ENCODE peak calls at places on chromosome 21, in ten cellular contexts. One of them, this sample, is unnamed.

GRCh38 chr21:23130308-23130707 is 2132.1 kb downstream of the NCAM2 start:
- DNase-seq in testis: no peak
- DNase-seq in HepG2: no peak
- DNase-seq in heart left ventricle: no peak
- DNase-seq in adrenal gland: no peak
- DNase-seq in body of pancreas: no peak
- DNase-seq in prostate gland: no peak
- DNase-seq in HCT116: no peak
- DNase-seq in right lobe of liver: no peak
- DNase-seq in upper lobe of left lung: no peak
- DNase-seq in this sample: no peak

GRCh38 chr21:41643246-41643966 is 123.4 kb downstream of the RIPK4 start:
- DNase-seq in testis: no peak
- DNase-seq in HepG2: no peak
- DNase-seq in heart left ventricle: no peak
- DNase-seq in adrenal gland: no peak
- DNase-seq in body of pancreas: no peak
- DNase-seq in prostate gland: no peak
- DNase-seq in HCT116: no peak
- DNase-seq in right lobe of liver: no peak
- DNase-seq in upper lobe of left lung: no peak
- DNase-seq in this sample: no peak

GRCh38 chr21:37172646-37173045 is 94.5 kb downstream of the VPS26C start:
- DNase-seq in testis: no peak
- DNase-seq in HepG2: no peak
- DNase-seq in heart left ventricle: no peak
- DNase-seq in adrenal gland: no peak
- DNase-seq in body of pancreas: no peak
- DNase-seq in prostate gland: no peak
- DNase-seq in HCT116: no peak
- DNase-seq in right lobe of liver: no peak
- DNase-seq in upper lobe of left lung: no peak
- DNase-seq in this sample: no peak

GRCh38 chr21:42262826-42263225 is 43.9 kb downstream of the ABCG1 start:
- DNase-seq in testis: no peak
- DNase-seq in HepG2: peak; percentile 52
- DNase-seq in heart left ventricle: peak; percentile 87
- DNase-seq in adrenal gland: peak; percentile 98
- DNase-seq in body of pancreas: peak; percentile 82
- DNase-seq in prostate gland: peak; percentile 79
- DNase-seq in HCT116: no peak
- DNase-seq in right lobe of liver: peak; percentile 65
- DNase-seq in upper lobe of left lung: peak; percentile 89
- DNase-seq in this sample: peak; percentile 56

GRCh38 chr21:17921579-17922530 is 102.7 kb upstream of the C21orf91 start:
- DNase-seq in testis: peak; percentile 46
- DNase-seq in HepG2: no peak
- DNase-seq in heart left ventricle: no peak
- DNase-seq in adrenal gland: peak; percentile 26
- DNase-seq in body of pancreas: peak; percentile 47
- DNase-seq in prostate gland: peak; percentile 15
- DNase-seq in HCT116: no peak
- DNase-seq in right lobe of liver: no peak
- DNase-seq in upper lobe of left lung: no peak
- DNase-seq in this sample: peak; percentile 15

GRCh38 chr21:42453301-42454220 is 42.5 kb downstream of the RSPH1 start:
- DNase-seq in testis: no peak
- DNase-seq in HepG2: no peak
- DNase-seq in heart left ventricle: no peak
- DNase-seq in adrenal gland: no peak
- DNase-seq in body of pancreas: no peak
- DNase-seq in prostate gland: no peak
- DNase-seq in HCT116: no peak
- DNase-seq in right lobe of liver: no peak
- DNase-seq in upper lobe of left lung: no peak
- DNase-seq in this sample: no peak

GRCh38 chr21:18155508-18156193 is 89.0 kb upstream of the CHODL start:
- DNase-seq in testis: no peak
- DNase-seq in HepG2: no peak
- DNase-seq in heart left ventricle: no peak
- DNase-seq in adrenal gland: no peak
- DNase-seq in body of pancreas: no peak
- DNase-seq in prostate gland: no peak
- DNase-seq in HCT116: no peak
- DNase-seq in right lobe of liver: no peak
- DNase-seq in upper lobe of left lung: no peak
- DNase-seq in this sample: no peak

GRCh38 chr21:46411236-46411635 is 47.5 kb upstream of the DIP2A start:
- DNase-seq in testis: no peak
- DNase-seq in HepG2: no peak
- DNase-seq in heart left ventricle: peak; percentile 61
- DNase-seq in adrenal gland: no peak
- DNase-seq in body of pancreas: no peak
- DNase-seq in prostate gland: no peak
- DNase-seq in HCT116: no peak
- DNase-seq in right lobe of liver: no peak
- DNase-seq in upper lobe of left lung: no peak
- DNase-seq in this sample: no peak

GRCh38 chr21:42063578-42064521 is 7.3 kb upstream of the UMODL1 start:
- DNase-seq in testis: no peak
- DNase-seq in HepG2: no peak
- DNase-seq in heart left ventricle: peak; percentile 66
- DNase-seq in adrenal gland: peak; percentile 81
- DNase-seq in body of pancreas: peak; percentile 35
- DNase-seq in prostate gland: peak; percentile 57
- DNase-seq in HCT116: no peak
- DNase-seq in right lobe of liver: no peak
- DNase-seq in upper lobe of left lung: peak; percentile 65
- DNase-seq in this sample: no peak

GRCh38 chr21:14657241-14658008 is 111.3 kb upstream of the SAMSN1 start:
- DNase-seq in testis: no peak
- DNase-seq in HepG2: no peak
- DNase-seq in heart left ventricle: no peak
- DNase-seq in adrenal gland: no peak
- DNase-seq in body of pancreas: no peak
- DNase-seq in prostate gland: no peak
- DNase-seq in HCT116: no peak
- DNase-seq in right lobe of liver: no peak
- DNase-seq in upper lobe of left lung: no peak
- DNase-seq in this sample: no peak

GRCh38 chr21:38965910-38966504 is 160.3 kb downstream of the ETS2 start:
- DNase-seq in testis: peak; percentile 66
- DNase-seq in HepG2: peak; percentile 94
- DNase-seq in heart left ventricle: no peak
- DNase-seq in adrenal gland: peak; percentile 30
- DNase-seq in body of pancreas: peak; percentile 91
- DNase-seq in prostate gland: no peak
- DNase-seq in HCT116: no peak
- DNase-seq in right lobe of liver: peak; percentile 84
- DNase-seq in upper lobe of left lung: peak; percentile 90
- DNase-seq in this sample: peak; percentile 62

GRCh38 chr21:40386301-40386911 is 460.6 kb downstream of the DSCAM start:
- DNase-seq in testis: peak; percentile 77
- DNase-seq in HepG2: no peak
- DNase-seq in heart left ventricle: peak; percentile 73
- DNase-seq in adrenal gland: peak; percentile 79
- DNase-seq in body of pancreas: peak; percentile 66
- DNase-seq in prostate gland: peak; percentile 56
- DNase-seq in HCT116: no peak
- DNase-seq in right lobe of liver: peak; percentile 64
- DNase-seq in upper lobe of left lung: peak; percentile 54
- DNase-seq in this sample: no peak

GRCh38 chr21:31530918-31531705 is 128.4 kb upstream of the SOD1 start:
- DNase-seq in testis: peak; percentile 50
- DNase-seq in HepG2: no peak
- DNase-seq in heart left ventricle: no peak
- DNase-seq in adrenal gland: no peak
- DNase-seq in body of pancreas: peak; percentile 54
- DNase-seq in prostate gland: peak; percentile 23
- DNase-seq in HCT116: no peak
- DNase-seq in right lobe of liver: peak; percentile 50
- DNase-seq in upper lobe of left lung: peak; percentile 27
- DNase-seq in this sample: no peak

GRCh38 chr21:31911138-31911907 is 38.5 kb downstream of the HUNK start:
- DNase-seq in testis: no peak
- DNase-seq in HepG2: no peak
- DNase-seq in heart left ventricle: no peak
- DNase-seq in adrenal gland: no peak
- DNase-seq in body of pancreas: no peak
- DNase-seq in prostate gland: no peak
- DNase-seq in HCT116: no peak
- DNase-seq in right lobe of liver: no peak
- DNase-seq in upper lobe of left lung: no peak
- DNase-seq in this sample: no peak

GRCh38 chr21:34743831-34744230 is 75.0 kb downstream of the CLIC6 start:
- DNase-seq in testis: no peak
- DNase-seq in HepG2: no peak
- DNase-seq in heart left ventricle: no peak
- DNase-seq in adrenal gland: no peak
- DNase-seq in body of pancreas: peak; percentile 36
- DNase-seq in prostate gland: peak; percentile 52
- DNase-seq in HCT116: peak; percentile 24
- DNase-seq in right lobe of liver: no peak
- DNase-seq in upper lobe of left lung: no peak
- DNase-seq in this sample: peak; percentile 53
- TF ChIP-seq CTCF in testis: no peak
- TF ChIP-seq CTCF in HepG2: no peak
- TF ChIP-seq CTCF in heart left ventricle: no peak
- TF ChIP-seq CTCF in adrenal gland: no peak
- TF ChIP-seq CTCF in body of pancreas: no peak
- TF ChIP-seq CTCF in prostate gland: no peak
- TF ChIP-seq CTCF in HCT116: no peak
- TF ChIP-seq CTCF in right lobe of liver: no peak
- TF ChIP-seq CTCF in upper lobe of left lung: no peak
- TF ChIP-seq CTCF in this sample: no peak

DNA sequence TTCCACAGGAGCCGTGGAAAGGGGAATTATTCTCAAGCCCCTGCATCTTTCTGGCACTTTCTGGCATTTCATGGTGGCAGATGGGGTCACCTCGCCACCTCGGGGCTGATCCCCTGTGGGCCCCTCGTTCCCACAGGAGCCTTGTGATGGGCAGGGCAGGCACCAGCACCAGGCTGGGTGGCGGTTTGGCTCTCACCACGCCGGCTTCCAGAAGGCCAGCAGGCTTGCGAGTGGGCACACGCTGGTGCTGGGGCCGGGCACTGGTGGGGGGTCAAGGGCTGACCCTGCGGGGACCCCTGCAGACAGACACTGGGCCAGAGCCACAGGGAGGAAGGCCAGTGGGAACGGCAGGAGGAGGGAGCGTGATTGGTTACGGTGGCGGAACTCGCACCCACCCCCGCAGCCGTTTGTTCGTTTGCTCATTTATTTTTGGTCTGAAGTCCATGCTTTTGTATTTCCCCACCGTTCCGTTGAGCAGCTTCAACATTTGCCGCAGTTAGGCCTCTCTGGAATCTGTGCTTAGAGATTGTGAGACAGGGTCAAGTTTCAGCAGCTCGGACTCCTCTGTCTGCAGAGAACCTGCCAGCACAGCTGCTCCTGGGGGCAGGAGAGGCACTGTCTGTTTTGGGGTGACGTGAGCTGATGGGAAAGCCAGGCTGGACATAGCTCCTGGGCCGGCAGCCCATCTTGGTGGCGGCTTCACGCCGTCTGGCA is 5.3 kb downstream of the COL18A1 start:
- DNase-seq in testis: no peak
- DNase-seq in HepG2: peak; percentile 92
- DNase-seq in heart left ventricle: peak; percentile 55
- DNase-seq in adrenal gland: no peak
- DNase-seq in body of pancreas: no peak
- DNase-seq in prostate gland: no peak
- DNase-seq in HCT116: no peak
- DNase-seq in right lobe of liver: peak; percentile 64
- DNase-seq in upper lobe of left lung: no peak
- DNase-seq in this sample: no peak
- H3K27ac ChIP-seq in testis: peak overlapping the region; percentile 80
- H3K27ac ChIP-seq in HepG2: peak overlapping the region; percentile 92
- H3K27ac ChIP-seq in heart left ventricle: peak overlapping the region; percentile 97
- H3K27ac ChIP-seq in adrenal gland: peak overlapping the region; percentile 84
- H3K27ac ChIP-seq in body of pancreas: no peak overlapping the region
- H3K27ac ChIP-seq in prostate gland: peak overlapping the region; percentile 66
- H3K27ac ChIP-seq in HCT116: no peak overlapping the region
- H3K27ac ChIP-seq in right lobe of liver: peak overlapping the region; percentile 50
- H3K27ac ChIP-seq in upper lobe of left lung: no peak overlapping the region
- H3K27ac ChIP-seq in this sample: no peak overlapping the region

GRCh38 chr21:26769613-26770188 is 75.5 kb downstream of the ADAMTS1 start:
- DNase-seq in testis: peak; percentile 25
- DNase-seq in HepG2: no peak
- DNase-seq in heart left ventricle: no peak
- DNase-seq in adrenal gland: peak; percentile 7
- DNase-seq in body of pancreas: peak; percentile 8
- DNase-seq in prostate gland: no peak
- DNase-seq in HCT116: no peak
- DNase-seq in right lobe of liver: no peak
- DNase-seq in upper lobe of left lung: no peak
- DNase-seq in this sample: no peak

GRCh38 chr21:26761174-26761915 is 83.9 kb downstream of the ADAMTS1 start:
- DNase-seq in testis: no peak
- DNase-seq in HepG2: no peak
- DNase-seq in heart left ventricle: no peak
- DNase-seq in adrenal gland: no peak
- DNase-seq in body of pancreas: no peak
- DNase-seq in prostate gland: no peak
- DNase-seq in HCT116: no peak
- DNase-seq in right lobe of liver: no peak
- DNase-seq in upper lobe of left lung: no peak
- DNase-seq in this sample: no peak

DNA sequence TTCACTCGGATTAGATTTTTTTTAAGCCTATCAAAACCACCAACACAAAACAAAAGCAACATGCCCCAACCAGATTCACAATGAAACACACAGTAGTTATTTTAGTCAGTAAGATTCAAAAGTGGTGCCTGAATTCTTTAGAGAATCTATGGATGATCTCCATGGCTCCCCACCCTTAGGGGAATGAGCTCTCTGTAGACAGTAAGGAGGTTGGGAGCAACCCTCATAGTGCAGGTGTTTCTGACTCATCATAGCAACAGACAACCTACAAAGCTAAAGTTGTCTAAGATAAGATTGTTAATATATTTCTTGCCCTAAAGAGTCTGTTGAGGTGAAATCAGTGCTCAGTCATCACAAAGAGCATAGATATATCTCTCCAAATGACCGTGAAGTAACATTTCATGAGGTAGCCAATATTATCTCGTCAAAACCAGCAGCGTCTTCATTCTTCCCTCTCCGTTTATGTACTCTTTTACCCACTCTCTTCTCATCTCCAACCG is 78.3 kb downstream of the ADAMTS1 start:
- DNase-seq in testis: no peak
- DNase-seq in HepG2: no peak
- DNase-seq in heart left ventricle: no peak
- DNase-seq in adrenal gland: no peak
- DNase-seq in body of pancreas: no peak
- DNase-seq in prostate gland: no peak
- DNase-seq in HCT116: no peak
- DNase-seq in right lobe of liver: no peak
- DNase-seq in upper lobe of left lung: no peak
- DNase-seq in this sample: no peak
- TF ChIP-seq POLR2A in testis: no peak
- TF ChIP-seq POLR2A in HepG2: no peak
- TF ChIP-seq POLR2A in heart left ventricle: no peak
- TF ChIP-seq POLR2A in adrenal gland: no peak
- TF ChIP-seq POLR2A in body of pancreas: no peak
- TF ChIP-seq POLR2A in prostate gland: no peak
- TF ChIP-seq POLR2A in HCT116: no peak
- TF ChIP-seq POLR2A in right lobe of liver: no peak
- TF ChIP-seq POLR2A in upper lobe of left lung: no peak
- TF ChIP-seq POLR2A in this sample: no peak

GRCh38 chr21:44071359-44072104 is 35.7 kb upstream of the PWP2 start:
- DNase-seq in testis: no peak
- DNase-seq in HepG2: no peak
- DNase-seq in heart left ventricle: no peak
- DNase-seq in adrenal gland: no peak
- DNase-seq in body of pancreas: no peak
- DNase-seq in prostate gland: no peak
- DNase-seq in HCT116: no peak
- DNase-seq in right lobe of liver: no peak
- DNase-seq in upper lobe of left lung: no peak
- DNase-seq in this sample: no peak
- TF ChIP-seq CTCF in testis: no peak
- TF ChIP-seq CTCF in HepG2: no peak
- TF ChIP-seq CTCF in heart left ventricle: no peak
- TF ChIP-seq CTCF in adrenal gland: no peak
- TF ChIP-seq CTCF in body of pancreas: no peak
- TF ChIP-seq CTCF in prostate gland: no peak
- TF ChIP-seq CTCF in HCT116: peak; percentile 21
- TF ChIP-seq CTCF in right lobe of liver: no peak
- TF ChIP-seq CTCF in upper lobe of left lung: no peak
- TF ChIP-seq CTCF in this sample: no peak